ENCODE peak calls at places on chromosomes 4 and X, in six cellular contexts. L is heart right ventricle, Q is left lung, J is tibial artery, O is pancreas, C is PC-9. R is an unnamed sample.

GRCh38 chr4:80070880-80071620 is 2.0 kb downstream of the ANTXR2 start:
- DNase-seq in L (no peak), Q (no peak), J (no peak), O (no peak), C (no peak), R (peak; percentile 36)

GRCh38 chr4:181569553-181569952 is 673.6 kb upstream of the TENM3 start:
- DNase-seq in L (no peak), Q (no peak), J (no peak), O (no peak), C (no peak), R (peak; percentile 75)

GRCh38 chr4:177386416-177386815 is 55.8 kb downstream of the AGA start:
- DNase-seq in L (no peak), Q (no peak), J (no peak), O (no peak), C (no peak), R (no peak)

GRCh38 chrX:119790977-119791436 is 423 bp downstream of the RPL39 start:
- DNase-seq in L (peak; percentile 12), Q (no peak), J (peak; percentile 23), O (no peak), C (no peak), R (peak; percentile 52)

GRCh38 chr4:177051473-177052060 is 258.1 kb upstream of the NEIL3 start:
- DNase-seq in L (no peak), Q (no peak), J (no peak), O (no peak), C (no peak), R (peak; percentile 48)

GRCh38 chr4:112099701-112100289 is 45.5 kb upstream of the FAM241A start:
- DNase-seq in L (no peak), Q (no peak), J (no peak), O (no peak), C (peak; percentile 63), R (peak; percentile 83)

GRCh38 chrX:44244008-44244407 is 99.5 kb downstream of the EFHC2 start:
- DNase-seq in L (no peak), Q (no peak), J (no peak), O (no peak), C (no peak), R (peak; percentile 53)

GRCh38 chr4:54109226-54110018 is 9.5 kb downstream of the GSX2 start:
- DNase-seq in L (no peak), Q (no peak), J (no peak), O (no peak), C (no peak), R (no peak)

GRCh38 chr4:156475322-156475721 is 496.3 kb downstream of the PDGFC start:
- DNase-seq in L (no peak), Q (no peak), J (no peak), O (no peak), C (no peak), R (peak; percentile 89)

GRCh38 chr4:74041418-74041817 is 2.9 kb upstream of the CXCL3 start:
- DNase-seq in L (no peak), Q (no peak), J (no peak), O (no peak), C (no peak), R (no peak)

GRCh38 chr4:126850286-126850685 is 782.5 kb upstream of the INTU start:
- DNase-seq in L (no peak), Q (no peak), J (no peak), O (no peak), C (peak; percentile 93), R (peak; percentile 89)

GRCh38 chr4:18568600-18568999 is 547.0 kb upstream of the LCORL start:
- DNase-seq in L (no peak), Q (no peak), J (no peak), O (no peak), C (no peak), R (peak; percentile 15)

GRCh38 chr4:82017680-82018079 is 356.1 kb downstream of the HNRNPD start:
- DNase-seq in L (no peak), Q (no peak), J (no peak), O (no peak), C (no peak), R (peak; percentile 19)

GRCh38 chrX:146186540-146186939 is 368.9 kb downstream of the SLITRK2 start:
- DNase-seq in L (peak; percentile 9), Q (no peak), J (no peak), O (peak; percentile 23), C (no peak), R (no peak)

GRCh38 chrX:131812847-131813825 is 210.0 kb upstream of the STK26 start:
- DNase-seq in L (no peak), Q (no peak), J (no peak), O (peak; percentile 60), C (no peak), R (no peak)

GRCh38 chrX:107845625-107846024 is 20.0 kb downstream of the MID2 start:
- DNase-seq in L (no peak), Q (no peak), J (no peak), O (no peak), C (no peak), R (no peak)

GRCh38 chr4:1290165-1290977 is 680 bp downstream of the MAEA start:
- DNase-seq in L (no peak), Q (no peak), J (no peak), O (peak; percentile 62), C (peak; percentile 58), R (peak; percentile 24)

GRCh38 chr4:30945586-30945985 is 225.4 kb downstream of the PCDH7 start:
- DNase-seq in L (no peak), Q (no peak), J (no peak), O (no peak), C (peak; percentile 35), R (peak; percentile 48)

GRCh38 chr4:161189286-161190134 is 974.3 kb downstream of the FSTL5 start:
- DNase-seq in L (no peak), Q (no peak), J (no peak), O (no peak), C (no peak), R (peak; percentile 15)

GRCh38 chr4:20684852-20685763 is 15.2 kb upstream of the PACRGL start:
- DNase-seq in L (no peak), Q (no peak), J (no peak), O (no peak), C (no peak), R (peak; percentile 52)

GRCh38 chrX:101368800-101369199 is 17.2 kb downstream of the BTK start:
- DNase-seq in L (no peak), Q (no peak), J (no peak), O (no peak), C (no peak), R (no peak)

GRCh38 chr4:154877110-154877760 is 96.2 kb downstream of the RBM46 start:
- DNase-seq in L (no peak), Q (peak; percentile 43), J (no peak), O (no peak), C (no peak), R (peak; percentile 9)

GRCh38 chr4:19927381-19927780 is 324.3 kb upstream of the SLIT2 start:
- DNase-seq in L (no peak), Q (peak; percentile 21), J (no peak), O (no peak), C (no peak), R (peak; percentile 79)

GRCh38 chr4:1630266-1630665 is 53.8 kb downstream of the FAM53A start:
- DNase-seq in L (no peak), Q (peak; percentile 74), J (no peak), O (no peak), C (no peak), R (no peak)

GRCh38 chrX:153635788-153636668 is 11.0 kb upstream of the DUSP9 start:
- DNase-seq in L (no peak), Q (no peak), J (no peak), O (no peak), C (no peak), R (peak; percentile 16)

GRCh38 chr4:158169516-158169915 is 3.3 kb downstream of the GASK1B start:
- DNase-seq in L (no peak), Q (no peak), J (no peak), O (no peak), C (no peak), R (no peak)

GRCh38 chr4:158169931-158170690 is 2.7 kb downstream of the GASK1B start:
- DNase-seq in L (no peak), Q (no peak), J (no peak), O (no peak), C (no peak), R (peak; percentile 55)

GRCh38 chr4:158171456-158171790 is 1.4 kb downstream of the GASK1B start:
- DNase-seq in L (no peak), Q (no peak), J (no peak), O (no peak), C (no peak), R (no peak)

GRCh38 chr4:158172196-158172557 is 648 bp downstream of the GASK1B start:
- DNase-seq in L (no peak), Q (no peak), J (no peak), O (no peak), C (no peak), R (peak; percentile 73)

GRCh38 chr4:158170691-158171455 is 2.0 kb downstream of the GASK1B start:
- DNase-seq in L (peak; percentile 87), Q (peak; percentile 86), J (peak; percentile 49), O (peak; percentile 40), C (no peak), R (peak; percentile 53)
- TF ChIP-seq CTCF in L (peak; percentile 73), Q (peak; percentile 57), J (peak; percentile 41), O (no peak), C (peak; percentile 9), R (peak; percentile 55)

GRCh38 chrX:16958356-16958755 is 11.9 kb downstream of the REPS2 start:
- DNase-seq in L (no peak), Q (no peak), J (no peak), O (no peak), C (no peak), R (no peak)

GRCh38 chrX:16963216-16963615 is 16.8 kb downstream of the REPS2 start:
- DNase-seq in L (no peak), Q (no peak), J (no peak), O (no peak), C (peak; percentile 55), R (no peak)

GRCh38 chrX:16953606-16954211 is 7.3 kb downstream of the REPS2 start:
- DNase-seq in L (no peak), Q (no peak), J (no peak), O (no peak), C (peak; percentile 84), R (no peak)

GRCh38 chrX:16957751-16958150 is 11.3 kb downstream of the REPS2 start:
- DNase-seq in L (no peak), Q (no peak), J (no peak), O (no peak), C (no peak), R (no peak)
- TF ChIP-seq CTCF in L (no peak), Q (no peak), J (no peak), O (no peak), C (no peak), R (no peak)

GRCh38 chr4:167014944-167015343 is 219.3 kb downstream of the SPOCK3 start:
- DNase-seq in L (no peak), Q (no peak), J (no peak), O (no peak), C (no peak), R (no peak)
- TF ChIP-seq CTCF in L (no peak), Q (no peak), J (no peak), O (no peak), C (no peak), R (no peak)

GRCh38 chrX:8873956-8874355 is 72.8 kb upstream of the FAM9A start:
- DNase-seq in L (no peak), Q (no peak), J (no peak), O (no peak), C (no peak), R (no peak)

DNA sequence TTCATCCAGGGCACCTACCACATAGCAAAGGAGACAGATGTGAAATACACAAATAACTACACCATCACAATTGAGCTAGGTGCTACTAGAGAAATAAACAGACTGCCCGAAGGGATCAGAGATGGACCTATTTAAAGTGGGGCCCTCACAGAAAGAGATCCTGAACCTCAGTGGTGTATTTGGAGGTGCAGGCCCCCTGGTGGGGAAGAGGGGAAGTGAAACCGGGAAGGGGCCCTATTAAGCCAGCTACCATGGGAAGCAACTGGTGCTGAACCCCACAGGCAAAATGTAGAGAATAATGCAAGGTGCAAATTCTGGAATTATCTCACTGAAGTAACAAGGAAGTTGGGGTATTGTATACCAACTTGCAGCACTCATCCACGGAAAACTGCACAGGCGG is 78.6 kb upstream of the FAM9A start:
- DNase-seq in L (no peak), Q (no peak), J (no peak), O (no peak), C (no peak), R (peak; percentile 49)
- TF ChIP-seq CTCF in L (no peak), Q (peak; percentile 36), J (peak; percentile 17), O (peak; percentile 26), C (peak; percentile 56), R (peak; percentile 76)